ENCODE peak calls at places on chromosomes 7 and 10, in seven cellular contexts. U is GM12865, L is left lung, X is BE2C, R is kidney epithelial cell, K is B cell, F is esophagus squamous epithelium. Z is an unnamed sample.

GRCh38 chr10:117130346-117130745 is 7.7 kb downstream of the VAX1 start:
- DNase-seq in U (no peak), L (no peak), X (no peak), R (no peak), K (no peak), F (no peak), Z (no peak)

GRCh38 chr7:52684388-52684787 is 351.0 kb upstream of the POM121L12 start:
- DNase-seq in U (no peak), L (no peak), X (no peak), R (no peak), K (no peak), F (no peak), Z (no peak)

GRCh38 chr7:131605280-131605878 is 49.0 kb upstream of the PODXL start:
- DNase-seq in U (no peak), L (no peak), X (peak), R (no peak), K (no peak), F (no peak), Z (no peak)

GRCh38 chr10:119656760-119657159 is 5.6 kb downstream of the BAG3 start:
- DNase-seq in U (no peak), L (no peak), X (no peak), R (no peak), K (no peak), F (no peak), Z (no peak)

GRCh38 chr10:22475857-22476600 is 130.7 kb downstream of the SPAG6 start:
- DNase-seq in U (peak), L (peak), X (no peak), R (no peak), K (peak), F (no peak), Z (peak)

GRCh38 chr7:36855330-36855729 is 131.0 kb upstream of the AOAH start:
- DNase-seq in U (no peak), L (no peak), X (no peak), R (no peak), K (no peak), F (no peak), Z (no peak)

GRCh38 chr10:133528845-133529575 is 1.8 kb downstream of the CYP2E1 start:
- DNase-seq in U (no peak), L (no peak), X (peak), R (no peak), K (peak), F (no peak), Z (no peak)

GRCh38 chr10:100982916-100983830 is 4.1 kb downstream of the MRPL43 start:
- DNase-seq in U (no peak), L (no peak), X (no peak), R (no peak), K (no peak), F (no peak), Z (no peak)

GRCh38 chr10:78925800-78926319 is 142.9 kb upstream of the ZMIZ1 start:
- DNase-seq in U (no peak), L (no peak), X (no peak), R (peak), K (no peak), F (no peak), Z (no peak)

GRCh38 chr10:61628875-61629513 is 33.7 kb upstream of the CABCOCO1 start:
- DNase-seq in U (no peak), L (no peak), X (no peak), R (peak), K (no peak), F (no peak), Z (no peak)

GRCh38 chr10:132632851-132633684 is 95.5 kb downstream of the INPP5A start:
- DNase-seq in U (no peak), L (peak), X (no peak), R (no peak), K (no peak), F (no peak), Z (no peak)

GRCh38 chr10:73251683-73252444 is 580 bp downstream of the MRPS16 start:
- DNase-seq in U (peak), L (no peak), X (peak), R (no peak), K (no peak), F (no peak), Z (no peak)

GRCh38 chr10:84549368-84549767 is 221.0 kb downstream of the CCSER2 start:
- DNase-seq in U (no peak), L (no peak), X (no peak), R (no peak), K (no peak), F (no peak), Z (no peak)

GRCh38 chr10:84546609-84547008 is 218.2 kb downstream of the CCSER2 start:
- DNase-seq in U (no peak), L (no peak), X (no peak), R (no peak), K (no peak), F (no peak), Z (no peak)

GRCh38 chr10:84551437-84552120 is 223.2 kb downstream of the CCSER2 start:
- DNase-seq in U (no peak), L (no peak), X (no peak), R (no peak), K (no peak), F (no peak), Z (no peak)

GRCh38 chr10:84550756-84551436 is 222.5 kb downstream of the CCSER2 start:
- DNase-seq in U (no peak), L (no peak), X (no peak), R (no peak), K (no peak), F (no peak), Z (no peak)

GRCh38 chr10:84548869-84549268 is 220.5 kb downstream of the CCSER2 start:
- DNase-seq in U (no peak), L (no peak), X (peak), R (no peak), K (no peak), F (no peak), Z (no peak)
- TF ChIP-seq CTCF in U (peak), L (no peak), X (peak), R (peak), K (no peak), F (no peak), Z (no peak)

GRCh38 chr7:44133295-44133694 is 7.8 kb downstream of the MYL7 start:
- DNase-seq in U (no peak), L (peak), X (no peak), R (no peak), K (no peak), F (no peak), Z (no peak)

GRCh38 chr7:44134943-44135628 is 6.0 kb downstream of the MYL7 start:
- DNase-seq in U (no peak), L (peak), X (no peak), R (no peak), K (no peak), F (no peak), Z (no peak)

GRCh38 chr7:44132039-44132438 is 8.7 kb upstream of the POLD2 start:
- DNase-seq in U (no peak), L (peak), X (no peak), R (no peak), K (no peak), F (no peak), Z (no peak)

GRCh38 chr7:44128721-44129582 is 5.6 kb upstream of the POLD2 start:
- DNase-seq in U (no peak), L (peak), X (no peak), R (no peak), K (no peak), F (no peak), Z (no peak)

DNA sequence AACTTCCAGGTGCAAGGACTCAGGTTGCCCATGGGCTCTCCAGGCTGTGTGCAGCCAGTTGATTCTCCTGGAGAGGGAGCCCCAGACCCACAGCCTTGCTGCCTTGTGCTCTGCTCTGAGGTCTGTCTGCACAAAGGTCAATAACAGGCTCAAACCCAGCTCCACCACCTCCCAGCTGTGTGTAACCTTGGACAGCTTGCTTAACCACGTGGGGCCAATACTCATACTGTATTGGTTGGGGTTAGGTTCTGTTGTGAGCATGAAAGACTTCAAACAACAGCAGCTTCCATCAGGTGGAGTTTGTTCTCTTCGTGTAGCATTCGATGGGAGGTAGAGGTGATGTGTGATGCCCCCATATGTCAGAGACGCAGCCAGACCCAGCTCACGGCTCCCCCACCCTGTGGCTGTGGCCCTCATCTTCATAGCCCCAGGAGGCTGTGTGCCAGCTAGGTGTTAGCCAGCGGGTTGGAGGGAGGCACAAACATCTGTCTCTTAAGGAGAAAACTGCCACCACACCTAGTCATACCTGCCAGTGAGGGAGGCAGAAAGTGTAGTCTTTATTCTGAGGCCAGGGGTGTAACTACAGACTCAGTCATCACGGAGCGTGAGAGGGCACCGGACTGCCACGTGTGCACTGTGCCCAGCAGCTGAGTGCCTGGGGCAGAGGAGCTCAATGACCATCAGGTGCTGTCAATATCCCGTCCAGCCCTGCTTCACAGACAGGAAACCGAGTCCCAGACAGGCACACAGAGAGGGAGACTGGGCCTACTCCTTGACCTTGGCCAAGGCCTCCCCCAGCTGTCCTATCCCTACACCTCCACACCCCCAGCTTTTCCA is 8.0 kb upstream of the POLD2 start:
- DNase-seq in U (peak), L (peak), X (no peak), R (no peak), K (no peak), F (no peak), Z (peak)
- TF ChIP-seq CTCF in U (peak), L (no peak), X (peak), R (peak), K (no peak), F (no peak), Z (peak)

DNA sequence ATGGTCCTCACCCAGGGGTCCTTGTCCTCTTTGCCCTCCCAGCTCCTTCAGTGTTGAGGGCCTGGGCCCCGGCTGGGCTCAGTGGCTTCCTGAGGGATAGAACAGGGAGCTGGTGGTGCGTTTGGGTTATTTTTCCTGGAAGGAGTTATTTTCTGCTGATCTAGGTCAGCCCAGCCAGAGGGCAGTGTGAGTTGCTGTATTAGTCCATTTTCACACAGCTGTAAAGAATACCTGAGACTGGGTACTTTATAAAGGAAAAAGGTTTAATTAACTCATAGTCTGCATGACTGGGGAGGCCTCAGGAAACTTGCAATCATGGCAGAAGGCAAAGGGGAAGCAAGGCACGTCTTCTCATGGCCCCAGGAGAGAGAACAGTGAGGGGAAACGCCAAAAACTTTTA is 122.4 kb upstream of the PCBD1 start:
- DNase-seq in U (no peak), L (no peak), X (no peak), R (no peak), K (no peak), F (no peak), Z (no peak)
- TF ChIP-seq CTCF in U (no peak), L (no peak), X (peak), R (no peak), K (no peak), F (no peak), Z (no peak)

GRCh38 chr7:45869426-45869825 is 3.5 kb downstream of the CCDC201 start:
- DNase-seq in U (no peak), L (no peak), X (no peak), R (no peak), K (no peak), F (no peak), Z (no peak)

GRCh38 chr7:45865594-45866410 is 7.1 kb downstream of the CCDC201 start:
- DNase-seq in U (no peak), L (no peak), X (no peak), R (no peak), K (no peak), F (no peak), Z (no peak)

GRCh38 chr7:45867471-45867870 is 5.4 kb downstream of the CCDC201 start:
- DNase-seq in U (no peak), L (no peak), X (no peak), R (no peak), K (no peak), F (no peak), Z (no peak)

DNA sequence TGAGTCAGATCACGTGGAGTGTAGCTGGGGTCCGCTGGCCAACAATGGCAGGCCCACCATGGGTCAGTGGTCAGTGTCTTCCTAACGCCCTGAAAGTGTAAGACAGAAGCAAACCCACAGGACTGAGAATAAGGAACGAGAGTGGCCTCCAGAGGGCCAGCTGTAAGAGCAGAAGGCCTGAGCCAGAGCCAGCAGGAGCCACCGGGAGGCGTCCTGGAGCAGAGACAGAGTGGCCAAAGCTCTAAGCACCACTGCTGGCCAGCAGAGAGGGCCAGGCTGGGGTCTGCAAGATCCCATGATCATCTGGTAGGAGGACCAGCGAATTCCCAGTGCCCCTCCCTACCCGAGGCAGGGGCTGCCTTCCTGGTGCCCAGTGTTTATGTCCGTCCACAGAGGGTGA is 9.2 kb downstream of the CCDC201 start:
- DNase-seq in U (no peak), L (no peak), X (no peak), R (no peak), K (no peak), F (no peak), Z (no peak)
- TF ChIP-seq CTCF in U (no peak), L (no peak), X (no peak), R (peak), K (no peak), F (no peak), Z (no peak)

DNA sequence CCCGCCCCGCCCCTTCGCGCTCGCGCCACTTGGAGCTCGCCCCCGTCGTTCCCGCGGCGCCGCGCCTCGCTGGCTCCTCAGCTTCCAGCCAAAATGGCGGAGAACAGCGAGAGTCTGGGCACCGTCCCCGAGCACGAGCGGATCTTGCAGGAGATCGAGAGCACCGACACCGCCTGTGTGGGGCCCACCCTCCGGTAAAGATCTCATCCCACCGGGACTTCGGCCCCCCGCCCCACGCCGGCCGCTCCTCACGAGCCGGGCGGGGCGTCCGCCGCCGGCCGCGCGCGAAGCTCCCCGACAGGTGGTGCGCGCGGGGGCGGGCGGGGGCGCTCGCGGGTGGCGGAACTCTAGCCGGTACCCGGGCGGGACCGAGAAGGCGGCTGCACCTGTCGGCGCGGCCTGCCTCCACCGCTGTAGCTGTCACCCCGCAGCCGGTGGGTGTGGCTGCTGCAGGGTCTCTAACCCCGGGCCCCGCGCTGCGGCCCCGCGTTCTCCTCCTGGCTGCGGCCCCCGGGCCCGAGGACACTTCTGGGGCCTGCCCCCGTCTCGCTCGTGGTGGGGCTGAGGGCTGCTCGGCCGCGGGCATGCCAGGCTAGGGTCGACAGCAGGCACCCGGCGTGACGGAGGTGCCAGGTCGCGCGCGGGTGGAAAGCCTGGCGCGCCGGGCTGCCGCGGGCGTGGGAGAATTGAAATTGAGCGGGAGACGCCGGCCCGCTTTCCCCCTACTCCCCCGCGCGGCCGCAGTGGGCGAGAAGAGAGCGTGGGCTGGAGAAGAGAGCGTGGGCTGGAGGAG is at the start of gene EXOC6:
- DNase-seq in U (peak), L (peak), X (peak), R (peak), K (peak), F (peak), Z (peak)
- TF ChIP-seq CTCF in U (peak), L (no peak), X (no peak), R (no peak), K (peak), F (peak), Z (no peak)

GRCh38 chr7:98618786-98619185 is 1.7 kb downstream of the NPTX2 start:
- DNase-seq in U (no peak), L (no peak), X (no peak), R (no peak), K (no peak), F (no peak), Z (no peak)

GRCh38 chr7:98617960-98618418 is 904 bp downstream of the NPTX2 start:
- DNase-seq in U (no peak), L (no peak), X (no peak), R (no peak), K (no peak), F (no peak), Z (peak)

GRCh38 chr7:98621573-98622482 is 4.7 kb downstream of the NPTX2 start:
- DNase-seq in U (no peak), L (no peak), X (no peak), R (no peak), K (no peak), F (no peak), Z (no peak)

GRCh38 chr7:98617051-98617959 is at the start of gene NPTX2:
- DNase-seq in U (no peak), L (peak), X (peak), R (no peak), K (no peak), F (no peak), Z (peak)

GRCh38 chr7:98619450-98620321 is 2.6 kb downstream of the NPTX2 start:
- DNase-seq in U (no peak), L (no peak), X (no peak), R (no peak), K (no peak), F (no peak), Z (peak)
- TF ChIP-seq CTCF in U (no peak), L (no peak), X (no peak), R (no peak), K (no peak), F (no peak), Z (no peak)

DNA sequence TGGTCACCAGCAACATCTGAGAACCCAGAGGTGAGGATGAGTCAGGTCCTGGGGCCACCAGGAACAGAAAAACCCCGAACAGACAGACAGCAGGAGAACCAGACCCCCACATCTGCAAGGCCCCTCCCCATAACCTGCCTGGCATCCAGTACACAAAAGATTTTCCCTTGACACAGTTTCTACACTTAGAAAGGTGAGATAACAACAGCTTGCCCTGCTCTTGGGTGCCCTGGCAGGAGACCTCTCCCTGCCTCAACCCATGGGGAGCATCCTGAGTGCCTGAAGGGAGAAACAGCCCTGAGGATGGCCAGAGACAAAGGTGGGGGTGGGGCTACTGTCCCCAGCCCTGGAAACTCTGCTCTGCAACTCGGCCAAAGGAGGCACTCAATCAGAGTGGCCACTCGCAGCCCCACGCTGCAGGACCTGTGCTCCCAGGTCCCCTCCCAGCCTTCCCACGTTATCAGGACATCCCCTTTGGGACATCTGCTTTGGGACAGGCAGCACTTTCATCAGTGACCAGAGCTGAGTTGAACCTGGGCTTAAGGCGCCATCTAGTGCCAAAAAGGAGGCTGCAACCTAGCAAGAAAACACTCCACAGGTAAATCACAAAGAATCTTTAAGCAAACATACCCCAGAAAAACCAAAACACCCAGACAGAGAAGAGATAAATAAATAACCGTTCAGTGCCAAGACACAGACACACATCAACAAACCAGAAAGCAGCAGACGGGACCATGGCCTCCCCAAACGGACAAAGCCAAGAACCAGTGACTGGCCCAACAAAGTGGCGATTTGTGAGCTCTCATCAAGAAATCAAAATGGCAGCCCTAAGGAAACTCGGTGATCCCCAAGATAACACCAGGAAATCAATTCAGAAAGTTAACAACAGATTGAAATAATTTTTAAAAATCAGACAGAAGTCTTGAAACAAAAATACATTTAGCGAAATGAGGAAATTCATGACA is 233.7 kb downstream of the PTPRN2 start:
- DNase-seq in U (no peak), L (peak), X (peak), R (no peak), K (no peak), F (no peak), Z (peak)
- TF ChIP-seq CTCF in U (peak), L (peak), X (peak), R (peak), K (no peak), F (peak), Z (peak)

GRCh38 chr7:47792521-47793121 is 155.6 kb downstream of the PKD1L1 start:
- DNase-seq in U (peak), L (no peak), X (no peak), R (no peak), K (no peak), F (no peak), Z (no peak)
- TF ChIP-seq CTCF in U (peak), L (no peak), X (peak), R (peak), K (no peak), F (peak), Z (no peak)